ENCODE peak calls at places on chromosomes 3 and 15, in five cellular contexts. O is hepatocyte, R is AG04450, Y is K562, Z is mammary epithelial cell. B is an unnamed sample.

GRCh38 chr3:77158701-77159100 is 118.8 kb downstream of the ROBO2 start:
- DNase-seq in O (no peak), Z (no peak), R (no peak), Y (no peak), B (no peak)

GRCh38 chr15:97688177-97688576 is 272.3 kb upstream of the ARRDC4 start:
- DNase-seq in Z (no peak), R (no peak), O (no peak), Y (no peak), B (no peak)

GRCh38 chr3:174466471-174467054 is 392.6 kb upstream of the NAALADL2 start:
- DNase-seq in Y (no peak), R (peak; percentile 29), O (no peak), Z (no peak), B (no peak)

GRCh38 chr3:97340940-97341339 is 423.6 kb upstream of the ARL6 start:
- DNase-seq in R (no peak), Z (no peak), Y (no peak), O (no peak), B (no peak)

GRCh38 chr3:38507120-38507519 is 11.0 kb downstream of the EXOG start:
- DNase-seq in Y (no peak), O (no peak), R (no peak), Z (no peak), B (no peak)

GRCh38 chr15:22251422-22251821 is 171.1 kb downstream of the OR4M2 start:
- DNase-seq in R (no peak), O (no peak), Y (no peak), Z (no peak), B (no peak)

GRCh38 chr15:73228128-73228646 is 140.6 kb downstream of the HCN4 start:
- DNase-seq in O (no peak), R (no peak), Y (no peak), Z (no peak), B (no peak)

GRCh38 chr3:43632269-43632733 is 10.5 kb upstream of the ANO10 start:
- DNase-seq in R (peak; percentile 58), Y (peak; percentile 67), Z (peak; percentile 81), O (no peak), B (no peak)

GRCh38 chr3:38028621-38029361 is 651 bp downstream of the PLCD1 start:
- DNase-seq in O (peak; percentile 42), Z (no peak), R (no peak), Y (no peak), B (no peak)

GRCh38 chr15:70379938-70380337 is 282.2 kb upstream of the TLE3 start:
- DNase-seq in Z (no peak), O (no peak), Y (no peak), R (no peak), B (no peak)

GRCh38 chr3:193016437-193016887 is 98.8 kb upstream of the MB21D2 start:
- DNase-seq in Y (no peak), O (no peak), Z (peak; percentile 63), R (no peak), B (no peak)

GRCh38 chr3:12752803-12753202 is 6.3 kb downstream of the TMEM40 start:
- DNase-seq in O (no peak), Z (no peak), Y (no peak), R (no peak), B (no peak)

GRCh38 chr15:44038801-44039200 is 156.3 kb downstream of the FRMD5 start:
- DNase-seq in O (peak; percentile 58), R (no peak), Z (no peak), Y (no peak), B (no peak)

GRCh38 chr3:70933105-70933810 is 620.8 kb upstream of the MDFIC2 start:
- DNase-seq in Z (peak; percentile 4), Y (no peak), R (no peak), O (no peak), B (no peak)

GRCh38 chr15:93071469-93071891 is 17.5 kb downstream of the RGMA start:
- DNase-seq in O (no peak), Z (no peak), Y (no peak), R (no peak), B (no peak)

GRCh38 chr15:70159397-70160009 is 61.8 kb upstream of the TLE3 start:
- DNase-seq in R (no peak), Y (no peak), Z (no peak), O (no peak), B (no peak)

GRCh38 chr15:83114305-83114704 is 6.9 kb downstream of the TM6SF1 start:
- DNase-seq in Z (no peak), R (no peak), Y (no peak), O (no peak), B (no peak)

GRCh38 chr3:33665294-33665693 is 52.8 kb downstream of the CLASP2 start:
- DNase-seq in Y (no peak), O (no peak), R (no peak), Z (no peak), B (no peak)

GRCh38 chr15:52801748-52802085 is 11.6 kb upstream of the ONECUT1 start:
- DNase-seq in O (no peak), Z (no peak), Y (no peak), R (no peak), B (no peak)
- H3K27me3 ChIP-seq in O (peaks cover 100% of the 10 kb centered on the region), Z (peaks cover 65% of the 10 kb centered on the region), Y (peaks cover 32% of the 10 kb centered on the region), R (peaks cover 99% of the 10 kb centered on the region), B (no peaks in the 10 kb centered on the region)

GRCh38 chr3:98554580-98554979 is 22.8 kb downstream of the GPR15 start:
- DNase-seq in Z (no peak), O (no peak), R (no peak), Y (no peak), B (no peak)

GRCh38 chr3:98551754-98552153 is 20.0 kb downstream of the GPR15 start:
- DNase-seq in Y (peak; percentile 64), O (peak; percentile 56), Z (no peak), R (no peak), B (no peak)

GRCh38 chr3:98552232-98553020 is 20.6 kb downstream of the GPR15 start:
- DNase-seq in Z (no peak), R (no peak), Y (no peak), O (no peak), B (no peak)

GRCh38 chr3:98553751-98554150 is 22.0 kb downstream of the GPR15 start:
- DNase-seq in Y (peak; percentile 22), Z (no peak), O (no peak), R (no peak), B (no peak)

GRCh38 chr3:98553021-98553563 is 21.3 kb downstream of the GPR15 start:
- DNase-seq in R (no peak), O (no peak), Z (no peak), Y (no peak), B (no peak)
- H3K4me3 ChIP-seq in R (no peak overlapping the region), O (no peak overlapping the region), Z (no peak overlapping the region), Y (no peak overlapping the region), B (no peak overlapping the region)

DNA sequence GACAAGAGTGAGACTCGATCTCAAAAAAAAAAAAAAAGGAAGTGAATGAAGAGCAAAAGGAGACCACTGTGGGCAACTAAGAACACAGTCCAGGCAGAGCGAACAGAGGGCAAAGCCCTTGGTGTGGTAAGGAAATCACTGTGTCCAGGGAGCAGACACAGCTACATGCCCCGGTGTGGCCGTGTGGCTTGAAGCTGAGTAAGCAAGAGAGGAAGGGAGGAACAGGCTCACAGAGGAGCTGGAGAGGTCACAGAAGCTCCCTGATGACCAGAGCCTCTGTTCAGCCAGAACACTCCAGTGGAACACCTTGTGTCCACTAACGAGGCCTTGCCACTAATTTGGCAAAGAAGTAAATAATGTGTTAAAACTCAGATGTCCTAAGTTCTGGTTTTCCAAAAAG is 60.6 kb upstream of the GATA2 start:
- DNase-seq in Y (no peak), O (no peak), Z (no peak), R (no peak), B (no peak)
- H3K27me3 ChIP-seq in Y (no peaks in the 10 kb centered on the region), O (peaks cover 21% of the 10 kb centered on the region), Z (peaks cover 2% of the 10 kb centered on the region), R (peaks cover 18% of the 10 kb centered on the region), B (no peaks in the 10 kb centered on the region)

GRCh38 chr3:58535531-58536500 is 1.2 kb downstream of the ACOX2 start:
- DNase-seq in R (no peak), O (peak; percentile 74), Y (peak; percentile 11), Z (peak; percentile 33), B (peak; percentile 96)
- H3K4me3 ChIP-seq in R (peak overlapping the region; percentile 59), O (no peak overlapping the region), Y (no peak overlapping the region), Z (no peak overlapping the region), B (peak overlapping the region; percentile 18)

GRCh38 chr3:10960264-10960663 is 32.3 kb upstream of the SLC6A1 start:
- DNase-seq in R (no peak), O (no peak), Z (no peak), Y (no peak), B (no peak)
- H3K27me3 ChIP-seq in R (peaks cover 15% of the 10 kb centered on the region), O (no peaks in the 10 kb centered on the region), Z (peaks cover 6% of the 10 kb centered on the region), Y (peaks cover 2% of the 10 kb centered on the region), B (no peaks in the 10 kb centered on the region)